ENCODE peak calls at places on chromosomes 16 and 17, in six cellular contexts. One of them, this sample, is unnamed.

GRCh38 chr16:80616362-80616761 is 75.6 kb downstream of the DYNLRB2 start:
- DNase-seq in GM23338: no peak
- DNase-seq in tibial artery: no peak
- DNase-seq in fibroblast of lung: no peak
- DNase-seq in A549: no peak
- DNase-seq in heart right ventricle: no peak
- DNase-seq in this sample: no peak

GRCh38 chr17:2954898-2955445 is 108.4 kb downstream of the OR1D5 start:
- DNase-seq in A549: peak; percentile 98
- DNase-seq in GM23338: no peak
- DNase-seq in heart right ventricle: no peak
- DNase-seq in tibial artery: no peak
- DNase-seq in fibroblast of lung: peak; percentile 99
- DNase-seq in this sample: no peak

GRCh38 chr16:82732461-82732860 is 105.7 kb downstream of the CDH13 start:
- DNase-seq in tibial artery: no peak
- DNase-seq in fibroblast of lung: peak; percentile 14
- DNase-seq in heart right ventricle: no peak
- DNase-seq in A549: no peak
- DNase-seq in GM23338: no peak
- DNase-seq in this sample: no peak

GRCh38 chr16:55621771-55622170 is 34.0 kb upstream of the SLC6A2 start:
- DNase-seq in tibial artery: no peak
- DNase-seq in heart right ventricle: no peak
- DNase-seq in GM23338: no peak
- DNase-seq in fibroblast of lung: no peak
- DNase-seq in A549: no peak
- DNase-seq in this sample: no peak

GRCh38 chr17:57589151-57590034 is 155.7 kb downstream of the CCDC182 start:
- DNase-seq in heart right ventricle: no peak
- DNase-seq in tibial artery: no peak
- DNase-seq in A549: no peak
- DNase-seq in fibroblast of lung: no peak
- DNase-seq in GM23338: no peak
- DNase-seq in this sample: no peak

GRCh38 chr17:14011740-14012405 is 57.4 kb upstream of the COX10 start:
- DNase-seq in GM23338: no peak
- DNase-seq in fibroblast of lung: no peak
- DNase-seq in tibial artery: no peak
- DNase-seq in heart right ventricle: peak; percentile 20
- DNase-seq in A549: no peak
- DNase-seq in this sample: no peak

GRCh38 chr16:3173892-3174617 is 13.9 kb upstream of the OR1F1 start:
- DNase-seq in GM23338: peak; percentile 97
- DNase-seq in A549: peak; percentile 85
- DNase-seq in tibial artery: no peak
- DNase-seq in heart right ventricle: no peak
- DNase-seq in fibroblast of lung: no peak
- DNase-seq in this sample: no peak

GRCh38 chr17:8151641-8152111 is 528 bp downstream of the PER1 start:
- DNase-seq in fibroblast of lung: peak; percentile 76
- DNase-seq in heart right ventricle: peak; percentile 93
- DNase-seq in A549: no peak
- DNase-seq in tibial artery: peak; percentile 96
- DNase-seq in GM23338: peak; percentile 54
- DNase-seq in this sample: peak; percentile 98

GRCh38 chr17:44095647-44096496 is 25.3 kb downstream of the G6PC3 start:
- DNase-seq in A549: peak; percentile 94
- DNase-seq in tibial artery: no peak
- DNase-seq in fibroblast of lung: peak; percentile 92
- DNase-seq in GM23338: peak; percentile 96
- DNase-seq in heart right ventricle: peak; percentile 64
- DNase-seq in this sample: peak; percentile 68

GRCh38 chr16:8026450-8026849 is 563.9 kb downstream of the TMEM114 start:
- DNase-seq in A549: no peak
- DNase-seq in GM23338: peak; percentile 52
- DNase-seq in fibroblast of lung: no peak
- DNase-seq in heart right ventricle: no peak
- DNase-seq in tibial artery: no peak
- DNase-seq in this sample: no peak

GRCh38 chr17:7848131-7848579 is 6.7 kb upstream of the TMEM88 start:
- DNase-seq in tibial artery: peak; percentile 66
- DNase-seq in heart right ventricle: no peak
- DNase-seq in GM23338: no peak
- DNase-seq in A549: no peak
- DNase-seq in fibroblast of lung: no peak
- DNase-seq in this sample: no peak

GRCh38 chr17:75514299-75515228 is 773 bp downstream of the CASKIN2 start:
- DNase-seq in heart right ventricle: peak; percentile 42
- DNase-seq in tibial artery: no peak
- DNase-seq in fibroblast of lung: peak; percentile 32
- DNase-seq in GM23338: peak; percentile 67
- DNase-seq in A549: no peak
- DNase-seq in this sample: no peak

GRCh38 chr17:41160648-41161047 is at the start of gene KRTAP4-4:
- DNase-seq in GM23338: no peak
- DNase-seq in heart right ventricle: no peak
- DNase-seq in tibial artery: no peak
- DNase-seq in fibroblast of lung: no peak
- DNase-seq in A549: no peak
- DNase-seq in this sample: no peak

GRCh38 chr16:56860226-56861020 is 4.6 kb upstream of the SLC12A3 start:
- DNase-seq in GM23338: no peak
- DNase-seq in heart right ventricle: no peak
- DNase-seq in fibroblast of lung: peak; percentile 12
- DNase-seq in A549: no peak
- DNase-seq in tibial artery: no peak
- DNase-seq in this sample: no peak

GRCh38 chr16:24075929-24076716 is 180.0 kb upstream of the CACNG3 start:
- DNase-seq in GM23338: peak; percentile 22
- DNase-seq in heart right ventricle: no peak
- DNase-seq in tibial artery: no peak
- DNase-seq in fibroblast of lung: no peak
- DNase-seq in A549: no peak
- DNase-seq in this sample: no peak

GRCh38 chr16:46730126-46730525 is 18.0 kb downstream of the MYLK3 start:
- DNase-seq in fibroblast of lung: no peak
- DNase-seq in GM23338: no peak
- DNase-seq in A549: no peak
- DNase-seq in tibial artery: no peak
- DNase-seq in heart right ventricle: no peak
- DNase-seq in this sample: no peak

GRCh38 chr17:18859256-18859655 is 1.3 kb downstream of the PRPSAP2 start:
- DNase-seq in tibial artery: no peak
- DNase-seq in A549: no peak
- DNase-seq in fibroblast of lung: peak; percentile 74
- DNase-seq in GM23338: no peak
- DNase-seq in heart right ventricle: no peak
- DNase-seq in this sample: no peak

GRCh38 chr17:2354311-2354710 is 17.0 kb downstream of the SGSM2 start:
- DNase-seq in heart right ventricle: no peak
- DNase-seq in A549: no peak
- DNase-seq in tibial artery: no peak
- DNase-seq in GM23338: no peak
- DNase-seq in fibroblast of lung: no peak
- DNase-seq in this sample: no peak

GRCh38 chr17:73595068-73595865 is 49.0 kb downstream of the SDK2 start:
- DNase-seq in A549: no peak
- DNase-seq in tibial artery: no peak
- DNase-seq in GM23338: peak; percentile 72
- DNase-seq in heart right ventricle: peak; percentile 54
- DNase-seq in fibroblast of lung: no peak
- DNase-seq in this sample: peak; percentile 25

GRCh38 chr16:17199135-17199534 is 271.6 kb downstream of the XYLT1 start:
- DNase-seq in heart right ventricle: no peak
- DNase-seq in GM23338: no peak
- DNase-seq in fibroblast of lung: no peak
- DNase-seq in tibial artery: no peak
- DNase-seq in A549: no peak
- DNase-seq in this sample: no peak

GRCh38 chr16:70258946-70259345 is 7.2 kb upstream of the EXOSC6 start:
- DNase-seq in A549: no peak
- DNase-seq in tibial artery: peak; percentile 12
- DNase-seq in GM23338: no peak
- DNase-seq in heart right ventricle: no peak
- DNase-seq in fibroblast of lung: no peak
- DNase-seq in this sample: no peak

GRCh38 chr17:69801368-69801767 is 273.7 kb upstream of the KCNJ16 start:
- DNase-seq in heart right ventricle: no peak
- DNase-seq in tibial artery: no peak
- DNase-seq in A549: no peak
- DNase-seq in GM23338: no peak
- DNase-seq in fibroblast of lung: no peak
- DNase-seq in this sample: no peak

GRCh38 chr17:1629647-1630310 is 1.1 kb upstream of the SLC43A2 start:
- DNase-seq in tibial artery: peak; percentile 83
- DNase-seq in GM23338: peak; percentile 85
- DNase-seq in heart right ventricle: peak; percentile 71
- DNase-seq in A549: peak; percentile 73
- DNase-seq in fibroblast of lung: no peak
- DNase-seq in this sample: peak; percentile 77

GRCh38 chr17:49952912-49953497 is 16.0 kb upstream of the DLX4 start:
- DNase-seq in fibroblast of lung: peak; percentile 36
- DNase-seq in heart right ventricle: no peak
- DNase-seq in tibial artery: no peak
- DNase-seq in A549: no peak
- DNase-seq in GM23338: no peak
- DNase-seq in this sample: no peak

GRCh38 chr17:60371818-60372510 is 20.0 kb downstream of the USP32 start:
- DNase-seq in A549: no peak
- DNase-seq in GM23338: no peak
- DNase-seq in tibial artery: no peak
- DNase-seq in heart right ventricle: no peak
- DNase-seq in fibroblast of lung: no peak
- DNase-seq in this sample: no peak

GRCh38 chr17:34382586-34383224 is 19.7 kb upstream of the CCL1 start:
- DNase-seq in GM23338: no peak
- DNase-seq in A549: no peak
- DNase-seq in tibial artery: no peak
- DNase-seq in heart right ventricle: no peak
- DNase-seq in fibroblast of lung: no peak
- DNase-seq in this sample: no peak
- TF ChIP-seq CTCF in GM23338: no peak
- TF ChIP-seq CTCF in A549: no peak
- TF ChIP-seq CTCF in tibial artery: no peak
- TF ChIP-seq CTCF in heart right ventricle: no peak
- TF ChIP-seq CTCF in fibroblast of lung: no peak
- TF ChIP-seq CTCF in this sample: no peak

DNA sequence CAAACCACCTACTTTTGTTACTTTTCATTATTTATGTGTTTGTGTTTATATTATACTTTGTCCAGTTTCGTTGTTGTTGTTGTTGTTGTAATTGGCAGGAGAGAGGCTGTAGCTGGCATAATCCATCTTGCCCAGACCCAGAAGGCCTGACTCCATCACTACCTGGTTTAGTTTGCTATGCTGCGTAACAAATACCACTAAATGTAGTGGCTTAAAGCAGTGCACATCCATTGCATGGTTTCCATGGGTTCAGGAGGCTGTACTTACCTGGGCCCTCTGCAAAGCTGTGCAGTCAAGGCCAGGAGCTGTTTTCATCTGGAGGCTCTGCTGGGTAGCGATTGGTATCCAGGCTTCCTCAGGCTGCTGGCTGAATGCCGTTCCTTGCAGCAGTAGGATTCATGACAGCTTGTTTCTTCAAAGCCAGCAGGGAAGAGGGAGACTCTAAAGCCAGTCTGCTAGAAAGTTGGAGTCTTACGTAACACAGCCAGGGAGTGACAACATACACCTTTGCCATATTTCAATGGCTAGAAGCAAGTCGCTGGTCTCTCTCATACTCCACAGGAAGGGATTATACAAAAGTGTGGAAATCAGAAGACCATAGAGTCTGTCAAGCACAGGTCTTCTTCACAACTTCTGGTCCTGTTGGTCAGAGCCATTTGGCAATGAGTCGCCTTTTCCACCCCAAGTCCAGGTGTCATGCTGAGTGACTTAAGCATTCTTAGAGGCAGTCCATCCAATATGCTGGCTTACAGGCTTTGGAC is 41.1 kb downstream of the TNRC6C start:
- DNase-seq in tibial artery: no peak
- DNase-seq in heart right ventricle: no peak
- DNase-seq in fibroblast of lung: peak; percentile 60
- DNase-seq in A549: no peak
- DNase-seq in GM23338: no peak
- DNase-seq in this sample: no peak
- H3K27ac ChIP-seq in tibial artery: peak overlapping the region; percentile 21
- H3K27ac ChIP-seq in heart right ventricle: no peak overlapping the region
- H3K27ac ChIP-seq in fibroblast of lung: peak overlapping the region; percentile 4
- H3K27ac ChIP-seq in A549: no peak overlapping the region
- H3K27ac ChIP-seq in GM23338: no peak overlapping the region
- H3K27ac ChIP-seq in this sample: peak overlapping the region; percentile 56

GRCh38 chr17:79146562-79146961 is 71.9 kb downstream of the ENGASE start:
- DNase-seq in A549: no peak
- DNase-seq in heart right ventricle: no peak
- DNase-seq in tibial artery: no peak
- DNase-seq in fibroblast of lung: no peak
- DNase-seq in GM23338: no peak
- DNase-seq in this sample: no peak
- H3K4me1 ChIP-seq in A549: peaks cover 10% of the 10 kb centered on the region
- H3K4me1 ChIP-seq in heart right ventricle: no peaks in the 10 kb centered on the region
- H3K4me1 ChIP-seq in tibial artery: no peaks in the 10 kb centered on the region
- H3K4me1 ChIP-seq in fibroblast of lung: no peaks in the 10 kb centered on the region
- H3K4me1 ChIP-seq in GM23338: no peaks in the 10 kb centered on the region
- H3K4me1 ChIP-seq in this sample: no peaks in the 10 kb centered on the region

GRCh38 chr17:80940171-80941123 is 51.2 kb upstream of the CHMP6 start:
- DNase-seq in GM23338: no peak
- DNase-seq in heart right ventricle: peak; percentile 9
- DNase-seq in tibial artery: peak; percentile 64
- DNase-seq in A549: no peak
- DNase-seq in fibroblast of lung: no peak
- DNase-seq in this sample: peak; percentile 50

GRCh38 chr17:80942360-80943345 is 49.0 kb upstream of the CHMP6 start:
- DNase-seq in heart right ventricle: peak; percentile 93
- DNase-seq in GM23338: no peak
- DNase-seq in tibial artery: peak; percentile 99
- DNase-seq in fibroblast of lung: peak; percentile 84
- DNase-seq in A549: no peak
- DNase-seq in this sample: peak; percentile 95

GRCh38 chr17:80941171-80941570 is 50.5 kb upstream of the CHMP6 start:
- DNase-seq in tibial artery: peak; percentile 66
- DNase-seq in fibroblast of lung: no peak
- DNase-seq in A549: no peak
- DNase-seq in GM23338: no peak
- DNase-seq in heart right ventricle: peak; percentile 5
- DNase-seq in this sample: no peak

GRCh38 chr17:80943346-80944145 is 48.1 kb upstream of the CHMP6 start:
- DNase-seq in A549: no peak
- DNase-seq in heart right ventricle: no peak
- DNase-seq in GM23338: no peak
- DNase-seq in tibial artery: peak; percentile 59
- DNase-seq in fibroblast of lung: no peak
- DNase-seq in this sample: no peak

DNA sequence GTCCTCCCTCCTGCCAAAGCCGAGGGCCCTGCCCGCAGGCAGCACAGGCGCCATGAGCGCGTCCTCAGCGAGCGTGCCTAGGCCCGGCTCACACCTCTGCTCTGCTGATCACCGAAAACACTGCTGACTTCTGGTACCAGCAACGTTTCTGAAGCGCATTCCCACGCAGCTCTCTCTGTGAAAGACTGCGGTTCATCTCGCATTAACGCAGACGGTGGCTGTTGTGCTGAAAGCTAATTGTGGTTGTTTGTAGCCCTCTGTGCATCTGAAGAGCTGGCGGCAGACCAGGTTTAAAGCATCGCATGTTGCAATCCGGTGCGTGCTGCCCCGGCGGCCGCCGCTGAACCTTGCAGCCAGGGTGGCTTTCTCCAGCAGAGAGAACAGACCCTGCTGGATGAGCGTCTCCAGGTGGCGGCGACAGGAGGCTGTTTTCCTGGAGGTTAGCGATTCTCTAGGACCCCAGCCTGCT is 49.9 kb upstream of the CHMP6 start:
- DNase-seq in heart right ventricle: peak; percentile 33
- DNase-seq in A549: no peak
- DNase-seq in GM23338: no peak
- DNase-seq in tibial artery: peak; percentile 64
- DNase-seq in fibroblast of lung: peak; percentile 47
- DNase-seq in this sample: peak; percentile 74
- TF ChIP-seq CTCF in heart right ventricle: no peak
- TF ChIP-seq CTCF in A549: no peak
- TF ChIP-seq CTCF in GM23338: no peak
- TF ChIP-seq CTCF in tibial artery: no peak
- TF ChIP-seq CTCF in fibroblast of lung: no peak
- TF ChIP-seq CTCF in this sample: no peak